ENCODE peak calls at places on chromosomes 6 and 20, in six cellular contexts. One of them, this sample, is unnamed.

GRCh38 chr20:42485566-42485965 is 704.1 kb downstream of the PTPRT start:
- DNase-seq in HFF-Myc: no peak
- DNase-seq in AG04449: no peak
- DNase-seq in NB4: no peak
- DNase-seq in prostate gland: no peak
- DNase-seq in PC-3: no peak
- DNase-seq in this sample: no peak

GRCh38 chr20:3654326-3655031 is 8.7 kb downstream of the GFRA4 start:
- DNase-seq in HFF-Myc: no peak
- DNase-seq in AG04449: no peak
- DNase-seq in NB4: no peak
- DNase-seq in prostate gland: no peak
- DNase-seq in PC-3: no peak
- DNase-seq in this sample: no peak

GRCh38 chr20:43457640-43458421 is at the start of gene SRSF6:
- DNase-seq in HFF-Myc: peak
- DNase-seq in AG04449: peak
- DNase-seq in NB4: peak
- DNase-seq in prostate gland: peak
- DNase-seq in PC-3: peak
- DNase-seq in this sample: peak

GRCh38 chr6:11096109-11096508 is 2.5 kb downstream of the SMIM13 start:
- DNase-seq in HFF-Myc: no peak
- DNase-seq in AG04449: no peak
- DNase-seq in NB4: peak
- DNase-seq in prostate gland: peak
- DNase-seq in PC-3: peak
- DNase-seq in this sample: no peak

GRCh38 chr6:21559238-21559637 is 34.3 kb upstream of the SOX4 start:
- DNase-seq in HFF-Myc: no peak
- DNase-seq in AG04449: no peak
- DNase-seq in NB4: no peak
- DNase-seq in prostate gland: no peak
- DNase-seq in PC-3: no peak
- DNase-seq in this sample: no peak

GRCh38 chr6:167795321-167795811 is 31.3 kb upstream of the AFDN start:
- DNase-seq in HFF-Myc: no peak
- DNase-seq in AG04449: no peak
- DNase-seq in NB4: no peak
- DNase-seq in prostate gland: no peak
- DNase-seq in PC-3: no peak
- DNase-seq in this sample: no peak

GRCh38 chr20:44932916-44933315 is 23.1 kb downstream of the PABPC1L start:
- DNase-seq in HFF-Myc: no peak
- DNase-seq in AG04449: no peak
- DNase-seq in NB4: no peak
- DNase-seq in prostate gland: no peak
- DNase-seq in PC-3: no peak
- DNase-seq in this sample: no peak

GRCh38 chr20:54028276-54029011 is 42.0 kb downstream of the BCAS1 start:
- DNase-seq in HFF-Myc: no peak
- DNase-seq in AG04449: no peak
- DNase-seq in NB4: no peak
- DNase-seq in prostate gland: no peak
- DNase-seq in PC-3: no peak
- DNase-seq in this sample: no peak

GRCh38 chr6:166957087-166957804 is 896 bp upstream of the RNASET2 start:
- DNase-seq in HFF-Myc: no peak
- DNase-seq in AG04449: no peak
- DNase-seq in NB4: peak
- DNase-seq in prostate gland: peak
- DNase-seq in PC-3: no peak
- DNase-seq in this sample: peak

GRCh38 chr6:30841644-30842504 is 42.4 kb upstream of the DDR1 start:
- DNase-seq in HFF-Myc: no peak
- DNase-seq in AG04449: no peak
- DNase-seq in NB4: no peak
- DNase-seq in prostate gland: no peak
- DNase-seq in PC-3: no peak
- DNase-seq in this sample: no peak

GRCh38 chr6:28947831-28948270 is 24.1 kb upstream of the TRIM27 start:
- DNase-seq in HFF-Myc: no peak
- DNase-seq in AG04449: no peak
- DNase-seq in NB4: no peak
- DNase-seq in prostate gland: no peak
- DNase-seq in PC-3: peak
- DNase-seq in this sample: no peak

GRCh38 chr6:90411292-90411781 is 114.7 kb upstream of the BACH2 start:
- DNase-seq in HFF-Myc: no peak
- DNase-seq in AG04449: no peak
- DNase-seq in NB4: no peak
- DNase-seq in prostate gland: no peak
- DNase-seq in PC-3: peak
- DNase-seq in this sample: no peak

DNA sequence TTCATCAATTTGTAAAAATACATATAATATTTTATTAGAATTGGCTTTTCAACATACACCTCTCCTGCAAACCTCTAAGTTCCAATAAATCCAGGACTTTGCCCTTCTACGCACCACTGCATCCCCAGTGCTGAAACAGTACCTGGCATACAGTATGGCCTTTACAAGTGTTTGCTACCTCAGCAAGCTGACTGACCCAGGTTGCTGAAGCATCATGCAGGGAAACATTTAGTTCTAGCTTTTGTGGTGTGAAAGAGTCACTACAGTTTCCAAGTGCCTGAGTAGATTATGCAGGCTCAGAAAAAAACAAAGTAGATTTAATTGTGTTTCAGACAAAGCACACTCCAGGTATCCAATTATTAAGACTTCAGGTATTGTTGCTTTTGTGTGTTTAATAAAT is 614.2 kb upstream of the NRSN1 start:
- DNase-seq in HFF-Myc: no peak
- DNase-seq in AG04449: no peak
- DNase-seq in NB4: no peak
- DNase-seq in prostate gland: no peak
- DNase-seq in PC-3: no peak
- DNase-seq in this sample: no peak
- TF ChIP-seq CTCF in HFF-Myc: no peak
- TF ChIP-seq CTCF in AG04449: no peak
- TF ChIP-seq CTCF in NB4: no peak
- TF ChIP-seq CTCF in prostate gland: no peak
- TF ChIP-seq CTCF in PC-3: no peak
- TF ChIP-seq CTCF in this sample: no peak

GRCh38 chr20:25675161-25675560 is 21.5 kb downstream of the ZNF337 start:
- DNase-seq in HFF-Myc: no peak
- DNase-seq in AG04449: no peak
- DNase-seq in NB4: no peak
- DNase-seq in prostate gland: no peak
- DNase-seq in PC-3: no peak
- DNase-seq in this sample: no peak

GRCh38 chr20:25672659-25673058 is 24.0 kb downstream of the ZNF337 start:
- DNase-seq in HFF-Myc: no peak
- DNase-seq in AG04449: no peak
- DNase-seq in NB4: peak
- DNase-seq in prostate gland: no peak
- DNase-seq in PC-3: no peak
- DNase-seq in this sample: no peak

GRCh38 chr20:25668446-25668845 is 28.2 kb downstream of the ZNF337 start:
- DNase-seq in HFF-Myc: no peak
- DNase-seq in AG04449: no peak
- DNase-seq in NB4: no peak
- DNase-seq in prostate gland: no peak
- DNase-seq in PC-3: no peak
- DNase-seq in this sample: no peak

GRCh38 chr20:25669826-25670422 is 26.7 kb downstream of the ZNF337 start:
- DNase-seq in HFF-Myc: no peak
- DNase-seq in AG04449: peak
- DNase-seq in NB4: peak
- DNase-seq in prostate gland: no peak
- DNase-seq in PC-3: peak
- DNase-seq in this sample: no peak
- TF ChIP-seq CTCF in HFF-Myc: peak
- TF ChIP-seq CTCF in AG04449: no peak
- TF ChIP-seq CTCF in NB4: no peak
- TF ChIP-seq CTCF in prostate gland: no peak
- TF ChIP-seq CTCF in PC-3: peak
- TF ChIP-seq CTCF in this sample: no peak

DNA sequence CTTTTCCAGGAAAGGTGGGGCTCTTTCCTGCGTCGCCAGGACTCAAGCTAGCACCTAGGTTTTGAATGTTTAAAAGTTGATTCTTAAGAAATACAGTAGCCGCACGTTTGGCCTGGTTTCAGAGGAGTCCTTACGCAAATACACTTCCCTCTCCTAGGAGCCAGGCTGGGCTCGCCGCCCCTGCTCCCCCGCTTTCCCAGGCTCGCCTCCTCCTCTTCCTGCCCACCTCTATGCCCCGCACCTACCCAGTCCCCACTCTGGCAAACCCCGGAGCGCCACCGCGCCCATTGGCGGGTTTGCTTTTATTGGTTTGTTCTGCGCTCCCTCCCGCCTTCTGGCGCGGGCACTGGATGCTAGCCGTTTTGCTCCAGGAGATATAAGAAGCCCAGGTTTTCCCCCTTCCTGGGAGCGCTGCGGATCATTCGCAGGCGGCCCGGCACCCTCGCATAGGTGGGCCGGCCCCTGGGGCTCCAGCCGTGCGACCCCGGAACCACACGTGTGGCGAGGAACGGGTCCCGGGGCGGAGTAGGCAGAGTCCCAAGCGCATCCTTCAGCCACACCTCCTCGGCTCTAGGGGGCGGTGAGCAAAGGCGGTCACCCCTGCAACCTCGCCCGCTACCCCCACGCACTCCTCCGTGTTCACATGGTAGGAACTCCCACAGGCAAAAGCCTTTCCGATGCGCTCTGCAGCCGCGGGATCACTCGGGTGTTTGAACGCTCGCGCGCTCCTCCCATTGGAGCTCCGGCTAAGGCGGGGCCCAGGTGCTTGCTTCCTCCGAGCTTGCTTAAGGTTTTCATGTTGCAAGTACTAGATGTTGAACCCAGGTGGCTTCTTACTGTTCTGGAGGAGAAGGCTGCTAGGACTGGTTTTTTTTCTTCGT is 119.0 kb downstream of the RTN4IP1 start:
- DNase-seq in HFF-Myc: no peak
- DNase-seq in AG04449: no peak
- DNase-seq in NB4: peak
- DNase-seq in prostate gland: peak
- DNase-seq in PC-3: peak
- DNase-seq in this sample: peak
- TF ChIP-seq CTCF in HFF-Myc: peak
- TF ChIP-seq CTCF in AG04449: peak
- TF ChIP-seq CTCF in NB4: no peak
- TF ChIP-seq CTCF in prostate gland: no peak
- TF ChIP-seq CTCF in PC-3: peak
- TF ChIP-seq CTCF in this sample: no peak

DNA sequence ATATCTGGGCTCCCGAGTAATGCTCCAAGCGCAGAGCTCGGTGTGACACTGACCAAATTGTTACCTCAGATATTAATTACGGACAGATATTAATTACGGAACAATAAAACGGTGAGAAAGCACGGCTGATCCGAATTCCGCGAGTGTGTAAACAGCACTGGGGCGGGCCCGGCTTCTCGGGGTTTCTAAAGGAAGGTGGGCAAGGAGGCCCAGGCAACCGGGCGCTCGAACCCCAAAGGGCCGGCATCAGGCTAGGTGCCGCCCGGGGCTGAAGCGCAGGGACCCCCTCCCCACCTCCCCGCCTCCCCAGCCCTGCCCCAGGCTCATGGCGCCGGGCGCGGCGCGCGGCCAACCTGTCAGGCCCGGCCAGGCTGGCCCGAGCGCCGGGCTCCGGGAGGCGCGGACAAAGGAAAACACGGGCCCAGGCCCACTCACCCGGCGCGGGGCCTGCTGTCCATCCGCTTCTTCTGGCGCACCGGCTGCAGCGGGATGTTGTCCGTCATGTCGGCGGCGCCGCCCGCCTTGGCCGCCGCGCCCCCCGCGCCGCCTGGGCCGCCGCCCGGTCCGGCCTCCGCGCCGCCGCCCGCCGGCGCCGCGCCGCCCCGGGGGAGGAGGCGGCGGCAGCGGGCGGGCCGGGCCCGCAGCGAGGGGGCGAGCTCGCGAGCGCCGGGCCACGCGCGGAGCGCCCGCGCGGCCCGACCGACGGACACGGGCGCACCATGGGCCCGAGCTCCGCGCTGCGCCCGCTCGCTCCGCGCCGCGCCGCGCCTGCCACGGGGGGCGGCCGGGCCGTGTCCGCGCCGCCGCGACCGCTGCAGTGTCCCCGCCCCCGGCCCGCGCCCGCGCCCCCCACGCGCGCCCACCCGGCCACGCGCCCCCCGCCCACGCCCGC is at the start of gene ATP9A:
- DNase-seq in HFF-Myc: no peak
- DNase-seq in AG04449: no peak
- DNase-seq in NB4: no peak
- DNase-seq in prostate gland: peak
- DNase-seq in PC-3: peak
- DNase-seq in this sample: no peak
- TF ChIP-seq CTCF in HFF-Myc: no peak
- TF ChIP-seq CTCF in AG04449: no peak
- TF ChIP-seq CTCF in NB4: no peak
- TF ChIP-seq CTCF in prostate gland: no peak
- TF ChIP-seq CTCF in PC-3: peak
- TF ChIP-seq CTCF in this sample: no peak

GRCh38 chr6:112269165-112269564 is 14.8 kb upstream of the LAMA4 start:
- DNase-seq in HFF-Myc: no peak
- DNase-seq in AG04449: no peak
- DNase-seq in NB4: peak
- DNase-seq in prostate gland: no peak
- DNase-seq in PC-3: peak
- DNase-seq in this sample: no peak
- TF ChIP-seq CTCF in HFF-Myc: peak
- TF ChIP-seq CTCF in AG04449: no peak
- TF ChIP-seq CTCF in NB4: no peak
- TF ChIP-seq CTCF in prostate gland: no peak
- TF ChIP-seq CTCF in PC-3: peak
- TF ChIP-seq CTCF in this sample: no peak

GRCh38 chr6:51618563-51618962 is 468.9 kb downstream of the PKHD1 start:
- DNase-seq in HFF-Myc: no peak
- DNase-seq in AG04449: no peak
- DNase-seq in NB4: peak
- DNase-seq in prostate gland: no peak
- DNase-seq in PC-3: peak
- DNase-seq in this sample: no peak
- TF ChIP-seq CTCF in HFF-Myc: no peak
- TF ChIP-seq CTCF in AG04449: no peak
- TF ChIP-seq CTCF in NB4: peak
- TF ChIP-seq CTCF in prostate gland: no peak
- TF ChIP-seq CTCF in PC-3: peak
- TF ChIP-seq CTCF in this sample: peak